ENCODE peak calls at places on chromosomes 11 and 22, in nine cellular contexts. R, H, T, K, D, W, X, Y and P are unnamed samples.

GRCh38 chr11:47797633-47798032 is 30.5 kb upstream of the FNBP4 start:
- DNase-seq in D (peak), Y (no peak), H (no peak), K (peak), X (no peak), R (no peak), W (peak), T (no peak), P (no peak)

GRCh38 chr11:108666373-108666772 is 1.5 kb downstream of the DDX10 start:
- DNase-seq in H (no peak), R (no peak), W (peak), K (no peak), Y (no peak), X (no peak), T (no peak), D (no peak), P (no peak)

GRCh38 chr11:120344302-120345004 is 8.2 kb downstream of the ARHGEF12 start:
- DNase-seq in R (peak), W (peak), K (no peak), D (peak), Y (peak), H (peak), T (no peak), X (no peak), P (peak)

GRCh38 chr11:61716478-61717285 is 35.8 kb upstream of the MYRF start:
- DNase-seq in Y (no peak), D (no peak), X (no peak), T (no peak), W (no peak), R (no peak), K (no peak), H (no peak), P (no peak)

GRCh38 chr11:17748761-17749721 is 14.5 kb downstream of the KCNC1 start:
- DNase-seq in W (no peak), Y (no peak), R (no peak), X (no peak), T (no peak), K (no peak), H (no peak), D (no peak), P (no peak)

GRCh38 chr11:2709429-2709828 is 9.6 kb upstream of the KCNQ1OT1 start:
- DNase-seq in K (no peak), R (no peak), Y (no peak), X (no peak), W (peak), T (no peak), D (no peak), H (no peak), P (no peak)

GRCh38 chr11:96126917-96127595 is 203.1 kb upstream of the MTMR2 start:
- DNase-seq in K (no peak), D (no peak), T (no peak), Y (no peak), R (no peak), H (no peak), W (no peak), X (no peak), P (no peak)

GRCh38 chr11:1560618-1561251 is 11.3 kb downstream of the DUSP8 start:
- DNase-seq in T (no peak), X (no peak), R (no peak), W (no peak), K (no peak), H (no peak), Y (no peak), D (no peak), P (no peak)

GRCh38 chr11:132402056-132402684 is 1031.8 kb downstream of the NTM start:
- DNase-seq in W (no peak), H (no peak), T (peak), Y (no peak), K (no peak), R (peak), D (no peak), X (no peak), P (no peak)

GRCh38 chr22:36595154-36595553 is 66.2 kb upstream of the EIF3D start:
- DNase-seq in W (no peak), R (no peak), H (no peak), T (no peak), Y (no peak), K (no peak), D (no peak), X (no peak), P (no peak)

GRCh38 chr11:69598147-69598546 is 42.8 kb upstream of the CCND1 start:
- DNase-seq in X (no peak), D (no peak), R (peak), H (no peak), K (no peak), W (peak), T (no peak), Y (no peak), P (no peak)

GRCh38 chr11:116694017-116694725 is 78.6 kb downstream of the BUD13 start:
- DNase-seq in W (no peak), K (no peak), D (no peak), X (peak), T (no peak), R (no peak), Y (no peak), H (no peak), P (no peak)

GRCh38 chr11:22733849-22734248 is 67.4 kb downstream of the GAS2 start:
- DNase-seq in X (no peak), D (no peak), T (no peak), K (no peak), Y (no peak), R (no peak), W (no peak), H (no peak), P (no peak)

GRCh38 chr11:10366568-10367331 is 61.9 kb downstream of the ADM start:
- DNase-seq in X (no peak), Y (peak), T (peak), K (peak), H (peak), D (peak), R (peak), W (peak), P (peak)